ENCODE peak calls at places on chromosome 2, in six cellular contexts. Z is T-helper 2 cell; A is NCI-H526; C is activated CD4-positive, CD25-positive, alpha-beta regulatory T cell; Q is stimulated activated CD4-positive, alpha-beta T cell treated with anti-CD3 and anti-CD28 coated beads, Interleukin-1b, Interleukin-23, amount 100 ng/mL, for 24 hours; T is left ventricle myocardium superior. Y is an unnamed sample.

GRCh38 chr2:25936889-25937545 is 45.3 kb downstream of the KIF3C start:
- DNase-seq in A (no peak), Q (no peak), T (no peak), C (no peak), Z (no peak), Y (no peak)

GRCh38 chr2:197777823-197778407 is 7.2 kb downstream of the BOLL start:
- DNase-seq in A (no peak), Z (no peak), Q (no peak), C (no peak), T (no peak), Y (peak)

GRCh38 chr2:47250576-47251403 is 95.7 kb upstream of the STPG4 start:
- DNase-seq in C (no peak), A (no peak), Z (no peak), T (no peak), Q (no peak), Y (no peak)

GRCh38 chr2:161344737-161345136 is 36.5 kb downstream of the PSMD14 start:
- DNase-seq in C (no peak), T (no peak), A (no peak), Q (no peak), Z (no peak), Y (no peak)

GRCh38 chr2:176189666-176190641 is 1.5 kb downstream of the HOXD1 start:
- DNase-seq in C (no peak), Q (no peak), T (no peak), A (peak), Z (no peak), Y (no peak)

GRCh38 chr2:101076581-101076980 is 74.5 kb downstream of the RPL31 start:
- DNase-seq in C (no peak), Z (no peak), Q (no peak), A (no peak), T (no peak), Y (no peak)

GRCh38 chr2:50564781-50565180 is 467.2 kb downstream of the NRXN1 start:
- DNase-seq in C (no peak), T (no peak), Z (no peak), Q (no peak), A (no peak), Y (no peak)

GRCh38 chr2:4715065-4715464 is 977.1 kb upstream of the SOX11 start:
- DNase-seq in C (no peak), Z (no peak), T (no peak), Q (no peak), A (no peak), Y (no peak)

GRCh38 chr2:217922101-217923006 is 80.4 kb downstream of the TNS1 start:
- DNase-seq in Q (no peak), A (no peak), C (no peak), Z (no peak), T (peak), Y (no peak)

Y was measured in KG1.